ENCODE peak calls at places on chromosomes 7 and 10, in five cellular contexts. One of them, this sample, is unnamed.
A peak's percentile ranks its signal among the peaks of the same experiment; 100 is the strongest.

GRCh38 chr7:94064541-94065191 is 60.5 kb upstream of the BET1 start:
- DNase-seq in sigmoid colon: no peak
- DNase-seq in GM13977: no peak
- DNase-seq in mammary epithelial cell: no peak
- DNase-seq in cardiac fibroblast: peak; percentile 49
- DNase-seq in this sample: no peak

GRCh38 chr7:155534691-155535090 is 11.7 kb downstream of the CNPY1 start:
- DNase-seq in sigmoid colon: peak; percentile 59
- DNase-seq in GM13977: peak; percentile 13
- DNase-seq in mammary epithelial cell: no peak
- DNase-seq in cardiac fibroblast: no peak
- DNase-seq in this sample: no peak

GRCh38 chr10:77240042-77240619 is 397.5 kb downstream of the KCNMA1 start:
- DNase-seq in sigmoid colon: no peak
- DNase-seq in GM13977: no peak
- DNase-seq in mammary epithelial cell: no peak
- DNase-seq in cardiac fibroblast: no peak
- DNase-seq in this sample: no peak

GRCh38 chr7:5197811-5198210 is 7.8 kb downstream of the WIPI2 start:
- DNase-seq in sigmoid colon: no peak
- DNase-seq in GM13977: no peak
- DNase-seq in mammary epithelial cell: no peak
- DNase-seq in cardiac fibroblast: no peak
- DNase-seq in this sample: no peak

GRCh38 chr7:134509010-134509409 is 18.4 kb upstream of the AKR1B10 start:
- DNase-seq in sigmoid colon: no peak
- DNase-seq in GM13977: no peak
- DNase-seq in mammary epithelial cell: no peak
- DNase-seq in cardiac fibroblast: no peak
- DNase-seq in this sample: no peak

GRCh38 chr7:122902751-122903495 is 16.7 kb upstream of the CADPS2 start:
- DNase-seq in sigmoid colon: no peak
- DNase-seq in GM13977: no peak
- DNase-seq in mammary epithelial cell: peak; percentile 4
- DNase-seq in cardiac fibroblast: peak; percentile 27
- DNase-seq in this sample: no peak

GRCh38 chr10:101676573-101676972 is 18.4 kb downstream of the FBXW4 start:
- DNase-seq in sigmoid colon: no peak
- DNase-seq in GM13977: no peak
- DNase-seq in mammary epithelial cell: no peak
- DNase-seq in cardiac fibroblast: no peak
- DNase-seq in this sample: no peak

GRCh38 chr7:90892213-90892612 is 296.1 kb downstream of the CDK14 start:
- DNase-seq in sigmoid colon: no peak
- DNase-seq in GM13977: peak; percentile 29
- DNase-seq in mammary epithelial cell: no peak
- DNase-seq in cardiac fibroblast: peak; percentile 15
- DNase-seq in this sample: peak; percentile 32

GRCh38 chr10:1894912-1895311 is 157.6 kb upstream of the ADARB2 start:
- DNase-seq in sigmoid colon: no peak
- DNase-seq in GM13977: no peak
- DNase-seq in mammary epithelial cell: no peak
- DNase-seq in cardiac fibroblast: no peak
- DNase-seq in this sample: no peak

GRCh38 chr10:123309740-123310139 is 155.5 kb downstream of the BUB3 start:
- DNase-seq in sigmoid colon: no peak
- DNase-seq in GM13977: no peak
- DNase-seq in mammary epithelial cell: no peak
- DNase-seq in cardiac fibroblast: peak; percentile 34
- DNase-seq in this sample: no peak

GRCh38 chr7:114175140-114175539 is 239.5 kb upstream of the FOXP2 start:
- DNase-seq in sigmoid colon: no peak
- DNase-seq in GM13977: no peak
- DNase-seq in mammary epithelial cell: peak; percentile 1
- DNase-seq in cardiac fibroblast: peak; percentile 0
- DNase-seq in this sample: no peak

GRCh38 chr7:24755541-24756416 is 1.5 kb downstream of the GSDME start:
- DNase-seq in sigmoid colon: no peak
- DNase-seq in GM13977: peak; percentile 85
- DNase-seq in mammary epithelial cell: peak; percentile 95
- DNase-seq in cardiac fibroblast: peak; percentile 79
- DNase-seq in this sample: peak; percentile 77

GRCh38 chr7:90298145-90299038 is 22.7 kb downstream of the FAM237B start:
- DNase-seq in sigmoid colon: no peak
- DNase-seq in GM13977: peak; percentile 28
- DNase-seq in mammary epithelial cell: peak; percentile 61
- DNase-seq in cardiac fibroblast: peak; percentile 86
- DNase-seq in this sample: peak; percentile 38

GRCh38 chr7:20578257-20578771 is 37.2 kb upstream of the ABCB5 start:
- DNase-seq in sigmoid colon: no peak
- DNase-seq in GM13977: no peak
- DNase-seq in mammary epithelial cell: no peak
- DNase-seq in cardiac fibroblast: no peak
- DNase-seq in this sample: no peak

GRCh38 chr10:132939957-132940790 is 2.2 kb downstream of the CFAP46 start:
- DNase-seq in sigmoid colon: no peak
- DNase-seq in GM13977: peak; percentile 65
- DNase-seq in mammary epithelial cell: no peak
- DNase-seq in cardiac fibroblast: peak; percentile 60
- DNase-seq in this sample: peak; percentile 83

GRCh38 chr7:38535013-38535412 is 96.2 kb downstream of the AMPH start:
- DNase-seq in sigmoid colon: no peak
- DNase-seq in GM13977: no peak
- DNase-seq in mammary epithelial cell: no peak
- DNase-seq in cardiac fibroblast: no peak
- DNase-seq in this sample: no peak

GRCh38 chr7:80348221-80348620 is 163.6 kb downstream of the GNAT3 start:
- DNase-seq in sigmoid colon: no peak
- DNase-seq in GM13977: no peak
- DNase-seq in mammary epithelial cell: peak; percentile 48
- DNase-seq in cardiac fibroblast: no peak
- DNase-seq in this sample: no peak

GRCh38 chr7:80350430-80350829 is 161.4 kb downstream of the GNAT3 start:
- DNase-seq in sigmoid colon: no peak
- DNase-seq in GM13977: no peak
- DNase-seq in mammary epithelial cell: no peak
- DNase-seq in cardiac fibroblast: no peak
- DNase-seq in this sample: no peak

GRCh38 chr7:80346704-80347103 is 165.2 kb downstream of the GNAT3 start:
- DNase-seq in sigmoid colon: no peak
- DNase-seq in GM13977: no peak
- DNase-seq in mammary epithelial cell: peak; percentile 96
- DNase-seq in cardiac fibroblast: peak; percentile 74
- DNase-seq in this sample: no peak

DNA sequence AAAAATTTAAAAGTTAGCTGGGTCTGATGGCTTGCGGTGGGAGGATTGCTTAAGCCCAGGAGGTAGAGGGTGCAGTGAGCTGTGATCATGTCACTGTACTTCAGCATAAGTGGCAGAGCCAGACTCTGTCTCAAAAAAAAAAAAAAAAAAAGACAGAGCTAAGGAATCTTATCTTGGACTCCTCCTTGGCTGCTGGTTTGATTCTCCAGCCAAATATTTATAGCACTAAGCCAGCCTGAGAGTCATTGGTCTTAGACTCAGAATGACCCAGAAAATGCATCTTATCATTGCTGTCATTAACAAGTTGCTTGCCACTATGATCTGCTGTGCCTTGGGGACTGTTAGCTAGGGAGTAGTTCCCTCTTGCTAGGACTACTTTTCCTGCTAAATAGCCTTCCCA is 164.7 kb downstream of the GNAT3 start:
- DNase-seq in sigmoid colon: no peak
- DNase-seq in GM13977: no peak
- DNase-seq in mammary epithelial cell: no peak
- DNase-seq in cardiac fibroblast: no peak
- DNase-seq in this sample: no peak
- TF ChIP-seq CTCF in sigmoid colon: no peak
- TF ChIP-seq CTCF in GM13977: no peak
- TF ChIP-seq CTCF in mammary epithelial cell: no peak
- TF ChIP-seq CTCF in cardiac fibroblast: no peak
- TF ChIP-seq CTCF in this sample: no peak

GRCh38 chr10:75487087-75487784 is 55.8 kb downstream of the LRMDA start:
- DNase-seq in sigmoid colon: no peak
- DNase-seq in GM13977: no peak
- DNase-seq in mammary epithelial cell: peak; percentile 27
- DNase-seq in cardiac fibroblast: no peak
- DNase-seq in this sample: no peak
- TF ChIP-seq CTCF in sigmoid colon: no peak
- TF ChIP-seq CTCF in GM13977: no peak
- TF ChIP-seq CTCF in mammary epithelial cell: no peak
- TF ChIP-seq CTCF in cardiac fibroblast: no peak
- TF ChIP-seq CTCF in this sample: no peak

GRCh38 chr10:37479469-37479868 is 354.1 kb downstream of the ANKRD30A start:
- DNase-seq in sigmoid colon: no peak
- DNase-seq in GM13977: no peak
- DNase-seq in mammary epithelial cell: no peak
- DNase-seq in cardiac fibroblast: no peak
- DNase-seq in this sample: no peak

GRCh38 chr10:37478381-37478780 is 353.0 kb downstream of the ANKRD30A start:
- DNase-seq in sigmoid colon: no peak
- DNase-seq in GM13977: no peak
- DNase-seq in mammary epithelial cell: no peak
- DNase-seq in cardiac fibroblast: no peak
- DNase-seq in this sample: no peak

GRCh38 chr10:37473906-37474305 is 348.5 kb downstream of the ANKRD30A start:
- DNase-seq in sigmoid colon: no peak
- DNase-seq in GM13977: no peak
- DNase-seq in mammary epithelial cell: no peak
- DNase-seq in cardiac fibroblast: no peak
- DNase-seq in this sample: no peak

GRCh38 chr10:37474645-37475044 is 349.2 kb downstream of the ANKRD30A start:
- DNase-seq in sigmoid colon: no peak
- DNase-seq in GM13977: no peak
- DNase-seq in mammary epithelial cell: no peak
- DNase-seq in cardiac fibroblast: no peak
- DNase-seq in this sample: no peak

DNA sequence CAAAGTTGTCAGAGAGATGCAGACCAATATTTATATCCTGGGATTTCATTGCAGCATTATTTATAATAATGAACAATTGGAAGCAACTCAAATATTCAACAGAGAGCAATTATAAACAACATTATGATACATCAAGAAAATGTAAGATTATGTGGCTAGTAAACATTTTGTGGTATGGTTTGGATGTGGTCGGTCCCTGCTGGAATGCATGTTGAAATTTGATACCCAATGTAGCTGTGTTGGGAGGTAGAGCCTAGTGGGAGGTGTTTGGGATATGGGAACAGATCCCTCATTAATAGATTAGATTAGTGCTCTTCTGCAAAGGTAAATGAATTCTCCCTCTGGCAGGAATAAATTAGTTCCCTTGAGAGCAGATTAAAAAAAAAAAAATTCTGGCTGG is 350.9 kb downstream of the ANKRD30A start:
- DNase-seq in sigmoid colon: no peak
- DNase-seq in GM13977: no peak
- DNase-seq in mammary epithelial cell: peak; percentile 12
- DNase-seq in cardiac fibroblast: no peak
- DNase-seq in this sample: no peak
- TF ChIP-seq CTCF in sigmoid colon: no peak
- TF ChIP-seq CTCF in GM13977: no peak
- TF ChIP-seq CTCF in mammary epithelial cell: no peak
- TF ChIP-seq CTCF in cardiac fibroblast: no peak
- TF ChIP-seq CTCF in this sample: no peak

GRCh38 chr7:8481752-8482446 is 48.5 kb downstream of the NXPH1 start:
- DNase-seq in sigmoid colon: no peak
- DNase-seq in GM13977: no peak
- DNase-seq in mammary epithelial cell: no peak
- DNase-seq in cardiac fibroblast: no peak
- DNase-seq in this sample: no peak
- TF ChIP-seq CTCF in sigmoid colon: no peak
- TF ChIP-seq CTCF in GM13977: no peak
- TF ChIP-seq CTCF in mammary epithelial cell: no peak
- TF ChIP-seq CTCF in cardiac fibroblast: no peak
- TF ChIP-seq CTCF in this sample: no peak

DNA sequence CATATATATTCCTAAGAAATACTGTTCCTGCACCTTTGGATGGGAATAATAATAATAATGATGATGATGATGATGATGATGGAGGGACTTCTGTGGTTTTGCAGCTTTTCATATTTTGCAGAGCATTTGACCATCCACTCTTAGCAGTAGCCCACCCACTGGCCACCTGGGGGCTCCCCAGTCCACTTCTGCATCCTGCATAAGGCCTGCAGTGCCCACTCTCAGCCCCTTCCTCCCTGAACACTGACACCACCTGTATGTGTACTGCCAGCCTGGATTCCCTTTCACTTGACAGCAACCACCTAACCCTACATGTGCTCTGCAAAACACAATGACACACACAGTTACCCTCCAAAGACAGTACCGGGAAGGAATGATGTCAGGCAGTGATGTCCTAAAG is 131.4 kb downstream of the ADAM12 start:
- DNase-seq in sigmoid colon: no peak
- DNase-seq in GM13977: no peak
- DNase-seq in mammary epithelial cell: no peak
- DNase-seq in cardiac fibroblast: no peak
- DNase-seq in this sample: no peak
- TF ChIP-seq CTCF in sigmoid colon: no peak
- TF ChIP-seq CTCF in GM13977: no peak
- TF ChIP-seq CTCF in mammary epithelial cell: no peak
- TF ChIP-seq CTCF in cardiac fibroblast: no peak
- TF ChIP-seq CTCF in this sample: no peak

GRCh38 chr10:13206546-13207443 is 27.4 kb downstream of the UCMA start:
- DNase-seq in sigmoid colon: no peak
- DNase-seq in GM13977: no peak
- DNase-seq in mammary epithelial cell: no peak
- DNase-seq in cardiac fibroblast: peak; percentile 69
- DNase-seq in this sample: no peak
- TF ChIP-seq CTCF in sigmoid colon: no peak
- TF ChIP-seq CTCF in GM13977: peak; percentile 56
- TF ChIP-seq CTCF in mammary epithelial cell: peak; percentile 49
- TF ChIP-seq CTCF in cardiac fibroblast: peak; percentile 55
- TF ChIP-seq CTCF in this sample: peak; percentile 37

DNA sequence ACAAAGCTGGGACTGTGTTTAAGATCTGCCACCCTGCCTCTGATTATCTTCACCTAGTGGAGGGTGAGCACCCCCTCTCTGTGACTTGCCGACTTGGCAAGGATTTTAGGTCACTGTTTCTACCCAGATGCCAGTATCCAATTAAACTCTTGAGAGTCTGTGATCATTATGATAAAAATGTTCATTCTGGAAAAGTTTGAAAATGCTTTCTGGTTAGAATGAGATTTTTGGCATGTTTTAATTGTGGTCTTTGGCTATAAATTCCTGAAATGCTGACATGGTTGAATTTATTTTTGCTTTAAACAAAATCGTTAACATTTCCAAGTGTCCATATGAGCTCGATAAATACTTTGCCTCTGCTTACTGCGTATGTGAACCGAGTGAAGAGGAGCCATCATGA is 221.4 kb downstream of the BICC1 start:
- DNase-seq in sigmoid colon: no peak
- DNase-seq in GM13977: no peak
- DNase-seq in mammary epithelial cell: no peak
- DNase-seq in cardiac fibroblast: no peak
- DNase-seq in this sample: no peak
- TF ChIP-seq CTCF in sigmoid colon: no peak
- TF ChIP-seq CTCF in GM13977: no peak
- TF ChIP-seq CTCF in mammary epithelial cell: no peak
- TF ChIP-seq CTCF in cardiac fibroblast: no peak
- TF ChIP-seq CTCF in this sample: no peak

This sample was measured in GM13976.